ENCODE peak calls at places on chromosomes 5 and 9, in seven cellular contexts. A, L, O, D, I, S and F are unnamed samples.

GRCh38 chr9:1612886-1613285 is 402.3 kb upstream of the SMARCA2 start:
- DNase-seq in O (no peak), A (no peak), D (no peak), L (no peak), S (no peak), I (no peak), F (no peak)

GRCh38 chr9:9820411-9820810 is 792.4 kb downstream of the PTPRD start:
- DNase-seq in D (no peak), A (no peak), S (no peak), O (no peak), I (no peak), L (no peak), F (no peak)

GRCh38 chr9:12712532-12712931 is 19.3 kb downstream of the TYRP1 start:
- DNase-seq in I (no peak), O (no peak), D (no peak), L (no peak), A (no peak), S (no peak), F (no peak)

GRCh38 chr5:139205144-139205543 is 7.0 kb upstream of the SIL1 start:
- DNase-seq in L (no peak), S (no peak), D (no peak), O (no peak), I (no peak), A (no peak), F (no peak)

GRCh38 chr5:16914584-16914983 is 21.5 kb downstream of the MYO10 start:
- DNase-seq in L (no peak), A (no peak), D (no peak), O (no peak), I (no peak), S (no peak), F (no peak)

GRCh38 chr5:111859533-111860270 is 102.7 kb upstream of the NREP start:
- DNase-seq in S (no peak), O (no peak), I (no peak), L (no peak), A (no peak), D (no peak), F (no peak)

GRCh38 chr5:111454198-111454606 is 58.1 kb downstream of the STARD4 start:
- DNase-seq in O (no peak), L (no peak), S (no peak), A (no peak), D (no peak), I (no peak), F (no peak)

GRCh38 chr9:76490249-76490990 is 31.4 kb downstream of the GCNT1 start:
- DNase-seq in S (no peak), I (no peak), O (no peak), D (no peak), A (no peak), L (no peak), F (no peak)

GRCh38 chr5:1515921-1516571 is 7.7 kb downstream of the LPCAT1 start:
- DNase-seq in A (peak; percentile 47), D (peak; percentile 4), S (no peak), L (peak; percentile 38), O (peak; percentile 6), I (no peak), F (no peak)

GRCh38 chr5:154523704-154524103 is 45.7 kb upstream of the HAND1 start:
- DNase-seq in S (no peak), I (no peak), L (no peak), D (no peak), A (no peak), O (peak; percentile 88), F (no peak)

GRCh38 chr9:105293408-105293807 is 49.0 kb downstream of the SLC44A1 start:
- DNase-seq in O (peak; percentile 86), L (no peak), A (no peak), S (no peak), I (no peak), D (no peak), F (no peak)

GRCh38 chr9:108665856-108666784 is 189.7 kb downstream of the ACTL7B start:
- DNase-seq in O (no peak), S (no peak), D (no peak), A (no peak), I (no peak), L (no peak), F (no peak)

GRCh38 chr5:142421158-142421617 is 96.4 kb upstream of the SPRY4 start:
- DNase-seq in O (no peak), I (no peak), D (no peak), L (no peak), A (no peak), S (no peak), F (no peak)

GRCh38 chr5:23820764-23821471 is 313.5 kb downstream of the PRDM9 start:
- DNase-seq in D (no peak), S (no peak), L (no peak), I (no peak), A (no peak), O (peak; percentile 24), F (no peak)

GRCh38 chr5:39138892-39139291 is 64.7 kb upstream of the RICTOR start:
- DNase-seq in O (no peak), S (no peak), A (no peak), L (no peak), I (no peak), D (no peak), F (no peak)

GRCh38 chr5:83312672-83313071 is 158.9 kb upstream of the VCAN start:
- DNase-seq in A (no peak), L (no peak), S (no peak), O (no peak), I (no peak), D (no peak), F (no peak)

GRCh38 chr5:178564386-178564785 is 25.8 kb downstream of the COL23A1 start:
- DNase-seq in A (no peak), L (no peak), S (no peak), O (no peak), D (no peak), I (no peak), F (no peak)

GRCh38 chr5:39121315-39121714 is 47.1 kb upstream of the RICTOR start:
- DNase-seq in L (no peak), S (no peak), O (no peak), I (no peak), A (no peak), D (no peak), F (no peak)

GRCh38 chr5:17343675-17344074 is 126.2 kb downstream of the BASP1 start:
- DNase-seq in A (no peak), L (no peak), S (no peak), D (no peak), O (no peak), I (no peak), F (no peak)

GRCh38 chr9:76759726-76760125 is 4.5 kb upstream of the PCA3 start:
- DNase-seq in O (no peak), S (no peak), D (no peak), L (no peak), A (no peak), I (no peak), F (no peak)

GRCh38 chr5:77957-78804 is 13.8 kb upstream of the PLEKHG4B start:
- DNase-seq in D (no peak), I (no peak), A (no peak), S (no peak), O (peak; percentile 83), L (peak; percentile 37), F (no peak)